ENCODE peak calls at places on chromosomes 4 and X, in six cellular contexts. P is cardiac fibroblast, J is heart right ventricle, G is neural progenitor cell, Y is lower leg skin, M is suprapubic skin. X is an unnamed sample.

GRCh38 chr4:7759635-7760034 is 180.0 kb downstream of the AFAP1 start:
- DNase-seq in P (no peak), Y (no peak), J (no peak), G (no peak), M (no peak), X (no peak)

GRCh38 chr4:40579983-40580382 is 49.7 kb downstream of the RBM47 start:
- DNase-seq in J (no peak), Y (no peak), M (no peak), G (no peak), P (peak), X (no peak)

GRCh38 chr4:1192091-1192492 is 19.7 kb upstream of the SPON2 start:
- DNase-seq in J (peak), M (peak), Y (peak), P (peak), G (no peak), X (peak)

GRCh38 chr4:48546336-48546735 is 56.3 kb downstream of the ZAR1 start:
- DNase-seq in M (no peak), G (peak), P (peak), Y (no peak), J (no peak), X (no peak)

GRCh38 chr4:4364061-4364460 is 22.8 kb upstream of the NSG1 start:
- DNase-seq in Y (no peak), P (no peak), G (no peak), M (no peak), J (no peak), X (no peak)

GRCh38 chr4:156896536-156896935 is 75.1 kb downstream of the PDGFC start:
- DNase-seq in G (no peak), M (no peak), J (no peak), P (peak), Y (no peak), X (no peak)

GRCh38 chr4:41079871-41080565 is 134.3 kb downstream of the APBB2 start:
- DNase-seq in P (no peak), M (no peak), Y (no peak), G (no peak), J (no peak), X (no peak)

GRCh38 chr4:188680004-188680666 is 540.9 kb downstream of the TRIML1 start:
- DNase-seq in P (no peak), G (no peak), M (no peak), J (no peak), Y (no peak), X (no peak)

GRCh38 chrX:155857561-155857960 is 23.6 kb upstream of the VAMP7 start:
- DNase-seq in G (no peak), Y (no peak), M (no peak), J (no peak), P (peak), X (no peak)

GRCh38 chrX:136065044-136065671 is 79.9 kb downstream of the SLC9A6 start:
- DNase-seq in G (no peak), J (peak), M (no peak), P (peak), Y (peak), X (no peak)

GRCh38 chr4:126603851-126604250 is 1028.9 kb upstream of the INTU start:
- DNase-seq in M (no peak), J (no peak), Y (no peak), G (no peak), P (no peak), X (no peak)

GRCh38 chr4:152100378-152101201 is 339.8 kb upstream of the GATB start:
- DNase-seq in J (no peak), Y (peak), P (no peak), G (no peak), M (no peak), X (peak)

GRCh38 chrX:11970935-11971334 is 167.3 kb upstream of the FRMPD4 start:
- DNase-seq in G (no peak), M (no peak), Y (no peak), J (no peak), P (peak), X (no peak)

GRCh38 chr4:125421547-125421946 is 106.8 kb downstream of the FAT4 start:
- DNase-seq in G (no peak), Y (no peak), J (no peak), M (no peak), P (peak), X (no peak)

GRCh38 chr4:137703225-137703624 is 170.9 kb upstream of the PCDH18 start:
- DNase-seq in P (peak), G (no peak), J (no peak), M (no peak), Y (no peak), X (no peak)

GRCh38 chr4:39609454-39609911 is 29.2 kb downstream of the SMIM14 start:
- DNase-seq in G (no peak), P (no peak), J (no peak), M (no peak), Y (no peak), X (no peak)

GRCh38 chr4:147108409-147108808 is 162.7 kb upstream of the TTC29 start:
- DNase-seq in M (no peak), G (no peak), J (no peak), P (peak), Y (no peak), X (no peak)

GRCh38 chr4:57504139-57504538 is 394.0 kb upstream of the IGFBP7 start:
- DNase-seq in Y (no peak), P (no peak), G (no peak), M (no peak), J (no peak), X (no peak)

GRCh38 chrX:155938132-155938531 is 57.0 kb downstream of the VAMP7 start:
- DNase-seq in G (no peak), J (no peak), Y (no peak), M (no peak), P (no peak), X (no peak)

GRCh38 chrX:151921292-151921691 is 8.6 kb downstream of the MAGEA4 start:
- DNase-seq in J (no peak), G (no peak), M (no peak), Y (no peak), P (no peak), X (no peak)

GRCh38 chr4:94171616-94172015 is 36.0 kb upstream of the SMARCAD1 start:
- DNase-seq in M (no peak), P (no peak), G (no peak), J (no peak), Y (no peak), X (no peak)

GRCh38 chr4:113683143-113683542 is 78.4 kb downstream of the CAMK2D start:
- DNase-seq in M (no peak), J (no peak), Y (no peak), G (no peak), P (no peak), X (no peak)

GRCh38 chr4:20046931-20047677 is 204.6 kb upstream of the SLIT2 start:
- DNase-seq in P (peak), G (no peak), Y (no peak), M (no peak), J (no peak), X (no peak)

GRCh38 chr4:120718979-120719566 is 203.5 kb downstream of the PRDM5 start:
- DNase-seq in M (no peak), Y (no peak), J (no peak), P (peak), G (peak), X (no peak)

GRCh38 chr4:47525154-47525819 is 40.2 kb downstream of the ATP10D start:
- DNase-seq in G (no peak), P (peak), Y (no peak), M (no peak), J (no peak), X (no peak)

GRCh38 chr4:92497141-92497540 is 193.4 kb downstream of the GRID2 start:
- DNase-seq in P (no peak), M (no peak), Y (no peak), J (no peak), G (no peak), X (no peak)

GRCh38 chrX:24150051-24150790 is 692 bp downstream of the ZFX start:
- DNase-seq in Y (peak), P (peak), J (peak), G (peak), M (peak), X (peak)

GRCh38 chr4:75924309-75924708 is 16.5 kb downstream of the NAAA start:
- DNase-seq in J (no peak), M (no peak), P (no peak), G (no peak), Y (no peak), X (no peak)

GRCh38 chrX:69096963-69097362 is 68.3 kb downstream of the PJA1 start:
- DNase-seq in G (no peak), M (no peak), Y (no peak), P (no peak), J (no peak), X (no peak)

GRCh38 chr4:109752545-109752944 is 22.7 kb upstream of the PLA2G12A start:
- DNase-seq in G (no peak), Y (no peak), J (no peak), M (no peak), P (no peak), X (no peak)

GRCh38 chr4:4775493-4776004 is 83.9 kb upstream of the MSX1 start:
- DNase-seq in G (no peak), J (peak), P (no peak), Y (peak), M (no peak), X (no peak)

GRCh38 chr4:110484029-110484428 is 8.1 kb downstream of the ENPEP start:
- DNase-seq in J (no peak), M (no peak), G (no peak), Y (no peak), P (no peak), X (no peak)

GRCh38 chr4:73208376-73208775 is 50.2 kb downstream of the ANKRD17 start:
- DNase-seq in Y (no peak), G (no peak), J (no peak), P (peak), M (no peak), X (no peak)

DNA sequence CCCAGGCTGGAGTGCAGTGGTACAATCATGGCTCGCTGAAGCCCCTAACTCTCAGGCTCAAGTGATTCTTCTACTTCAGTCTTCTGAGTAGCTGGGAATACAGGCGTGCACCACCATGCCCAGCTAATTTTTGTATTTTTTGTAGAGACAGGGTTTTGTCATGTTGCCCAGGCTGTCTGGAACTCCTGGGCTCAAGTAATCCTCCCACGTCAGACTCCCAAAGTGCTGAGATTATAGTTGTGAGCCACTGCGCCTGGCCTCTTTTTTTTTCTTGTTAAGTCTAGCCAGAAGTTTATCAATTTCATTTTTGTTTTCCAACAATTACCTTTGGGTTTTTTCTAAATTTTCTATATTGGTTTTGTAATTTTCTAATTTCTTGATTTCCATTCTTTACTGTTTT is 100.6 kb downstream of the GC start:
- DNase-seq in Y (no peak), M (no peak), J (no peak), P (peak), G (no peak), X (no peak)
- H3K4me3 ChIP-seq in Y (no peak), M (no peak), J (no peak), P (no peak), G (no peak), X (no peak)

GRCh38 chr4:6184169-6184568 is 16.2 kb downstream of the JAKMIP1 start:
- DNase-seq in M (no peak), P (no peak), Y (no peak), J (no peak), G (no peak), X (no peak)
- H3K4me3 ChIP-seq in M (no peak), P (no peak), Y (no peak), J (no peak), G (no peak), X (no peak)

GRCh38 chr4:38073596-38074234 is 113.5 kb downstream of the PTTG2 start:
- DNase-seq in P (peak), Y (no peak), J (no peak), G (no peak), M (no peak), X (no peak)

GRCh38 chr4:38072578-38072977 is 112.4 kb downstream of the PTTG2 start:
- DNase-seq in P (peak), M (no peak), Y (no peak), J (no peak), G (no peak), X (no peak)

GRCh38 chr4:38076153-38076669 is 116.0 kb downstream of the PTTG2 start:
- DNase-seq in J (no peak), Y (peak), M (no peak), G (no peak), P (no peak), X (no peak)

GRCh38 chr4:38077791-38078489 is 117.7 kb downstream of the PTTG2 start:
- DNase-seq in G (no peak), P (no peak), Y (peak), J (no peak), M (no peak), X (no peak)

GRCh38 chr4:38075370-38076152 is 115.4 kb downstream of the PTTG2 start:
- DNase-seq in J (no peak), G (no peak), Y (no peak), M (no peak), P (no peak), X (no peak)
- H3K4me3 ChIP-seq in J (no peak), G (no peak), Y (no peak), M (no peak), P (no peak), X (no peak)

GRCh38 chrX:130916636-130917422 is 13.8 kb upstream of the ENOX2 start:
- DNase-seq in G (peak), J (no peak), Y (no peak), M (no peak), P (peak), X (no peak)
- H3K4me3 ChIP-seq in G (no peak), J (no peak), Y (no peak), M (no peak), P (no peak), X (no peak)